ENCODE peak calls at places on chromosomes 5 and 9, in six cellular contexts. U, Z, W, I, B and E are unnamed samples.

GRCh38 chr5:142542906-142543305 is 143.0 kb downstream of the FGF1 start:
- DNase-seq in U (no peak), Z (no peak), W (no peak), I (peak; percentile 55), B (no peak), E (no peak)

GRCh38 chr5:134626369-134627014 is 6.1 kb downstream of the SAR1B start:
- DNase-seq in U (no peak), Z (no peak), W (no peak), I (peak; percentile 63), B (no peak), E (no peak)

GRCh38 chr5:97006454-97006853 is 70.6 kb downstream of the LNPEP start:
- DNase-seq in U (no peak), Z (no peak), W (no peak), I (peak; percentile 23), B (no peak), E (no peak)

GRCh38 chr5:149228610-149229297 is 42.9 kb upstream of the AFAP1L1 start:
- DNase-seq in U (peak; percentile 34), Z (no peak), W (no peak), I (peak; percentile 92), B (peak; percentile 74), E (no peak)

GRCh38 chr9:4228606-4229005 is 71.3 kb downstream of the GLIS3 start:
- DNase-seq in U (no peak), Z (no peak), W (no peak), I (peak; percentile 59), B (no peak), E (no peak)

GRCh38 chr9:118929317-118929716 is 439.9 kb downstream of the BRINP1 start:
- DNase-seq in U (no peak), Z (no peak), W (no peak), I (peak; percentile 1), B (no peak), E (no peak)

GRCh38 chr5:57932761-57933160 is 450.1 kb upstream of the ACTBL2 start:
- DNase-seq in U (no peak), Z (no peak), W (no peak), I (no peak), B (no peak), E (no peak)

GRCh38 chr5:88092938-88093635 is 175.6 kb downstream of the TMEM161B start:
- DNase-seq in U (no peak), Z (no peak), W (no peak), I (no peak), B (no peak), E (no peak)

GRCh38 chr9:123326662-123327093 is 29.3 kb upstream of the CRB2 start:
- DNase-seq in U (no peak), Z (no peak), W (no peak), I (no peak), B (no peak), E (no peak)

GRCh38 chr9:5976668-5977397 is 38.6 kb downstream of the RANBP6 start:
- DNase-seq in U (no peak), Z (peak; percentile 11), W (no peak), I (peak; percentile 4), B (no peak), E (no peak)

GRCh38 chr5:89436464-89436863 is 553.5 kb upstream of the MEF2C start:
- DNase-seq in U (no peak), Z (peak; percentile 56), W (no peak), I (no peak), B (no peak), E (no peak)

GRCh38 chr5:143776951-143777350 is 35.0 kb upstream of the HMHB1 start:
- DNase-seq in U (no peak), Z (no peak), W (no peak), I (no peak), B (no peak), E (no peak)

GRCh38 chr9:120971938-120972337 is 45.3 kb upstream of the TRAF1 start:
- DNase-seq in U (no peak), Z (no peak), W (no peak), I (no peak), B (no peak), E (no peak)

GRCh38 chr9:102499468-102499867 is 495.7 kb upstream of the CYLC2 start:
- DNase-seq in U (no peak), Z (no peak), W (no peak), I (no peak), B (no peak), E (no peak)

GRCh38 chr5:93705896-93706295 is 35.5 kb downstream of the POU5F2 start:
- DNase-seq in U (no peak), Z (no peak), W (no peak), I (peak; percentile 57), B (no peak), E (no peak)

GRCh38 chr9:92496401-92496800 is 14.1 kb upstream of the ASPN start:
- DNase-seq in U (no peak), Z (no peak), W (no peak), I (peak; percentile 61), B (no peak), E (no peak)

GRCh38 chr5:72434781-72435437 is 72.3 kb downstream of the ZNF366 start:
- DNase-seq in U (no peak), Z (no peak), W (no peak), I (no peak), B (no peak), E (no peak)

GRCh38 chr9:4865685-4866084 is 72.9 kb downstream of the RCL1 start:
- DNase-seq in U (no peak), Z (no peak), W (no peak), I (no peak), B (no peak), E (no peak)

GRCh38 chr9:21711504-21711903 is 90.9 kb upstream of the MTAP start:
- DNase-seq in U (no peak), Z (no peak), W (no peak), I (peak; percentile 54), B (no peak), E (no peak)

GRCh38 chr9:117278020-117278419 is 136.8 kb downstream of the ASTN2 start:
- DNase-seq in U (no peak), Z (no peak), W (no peak), I (no peak), B (no peak), E (no peak)

GRCh38 chr5:43033845-43034590 is 6.1 kb downstream of the ANXA2R start:
- DNase-seq in U (no peak), Z (no peak), W (no peak), I (peak; percentile 45), B (no peak), E (no peak)

GRCh38 chr9:120117081-120117480 is 462.9 kb downstream of the CDK5RAP2 start:
- DNase-seq in U (no peak), Z (no peak), W (no peak), I (no peak), B (no peak), E (no peak)

GRCh38 chr9:37295796-37296195 is 126.7 kb upstream of the GRHPR start:
- DNase-seq in U (no peak), Z (no peak), W (no peak), I (no peak), B (peak; percentile 18), E (no peak)

GRCh38 chr5:146394486-146394885 is 52.6 kb upstream of the TCERG1 start:
- DNase-seq in U (no peak), Z (no peak), W (no peak), I (no peak), B (no peak), E (no peak)

GRCh38 chr5:83751201-83751600 is 30.5 kb upstream of the HAPLN1 start:
- DNase-seq in U (no peak), Z (no peak), W (no peak), I (no peak), B (no peak), E (no peak)

GRCh38 chr9:126859111-126859510 is 1.3 kb upstream of the ZBTB34 start:
- DNase-seq in U (no peak), Z (no peak), W (no peak), I (no peak), B (no peak), E (no peak)

GRCh38 chr9:70772591-70772990 is 348.8 kb downstream of the TRPM3 start:
- DNase-seq in U (no peak), Z (no peak), W (no peak), I (no peak), B (no peak), E (no peak)

GRCh38 chr9:129487658-129488483 is 133.0 kb downstream of the C9orf50 start:
- DNase-seq in U (no peak), Z (no peak), W (peak; percentile 83), I (peak; percentile 65), B (no peak), E (no peak)

DNA sequence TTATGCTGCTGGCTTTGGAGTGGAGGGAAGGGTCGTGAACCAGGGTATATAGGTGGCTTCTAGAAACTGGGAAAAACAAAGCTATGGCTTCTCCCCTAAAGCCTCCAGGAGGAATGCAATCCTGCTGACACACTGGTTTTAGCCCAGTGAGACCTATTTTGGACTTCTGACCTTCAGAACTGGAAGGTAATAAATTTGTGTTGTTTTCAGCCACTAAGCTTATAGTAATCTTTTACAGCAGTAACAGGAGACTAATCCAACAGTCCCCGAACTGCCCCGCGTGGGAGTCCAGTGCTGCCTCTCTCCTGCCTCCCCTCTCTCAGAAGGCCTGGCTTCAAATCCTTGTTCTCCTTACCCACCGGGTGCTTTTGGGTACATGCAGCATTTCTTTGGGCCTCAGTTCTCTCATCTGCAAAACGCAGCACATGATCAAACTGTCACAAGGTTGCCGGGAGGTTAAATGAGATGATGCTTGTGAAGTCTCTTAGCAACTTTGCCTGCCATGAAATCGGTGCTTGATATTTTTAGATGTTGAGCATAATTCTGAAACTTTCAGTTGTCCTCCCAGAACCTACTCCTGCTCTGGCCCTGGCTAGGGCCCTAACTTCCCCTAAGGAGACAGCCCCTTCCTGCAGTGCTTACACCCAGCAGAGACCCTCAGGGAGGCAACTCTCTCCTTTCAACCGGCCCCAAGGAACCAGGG is 127.3 kb upstream of the BOD1 start:
- DNase-seq in U (no peak), Z (peak; percentile 73), W (no peak), I (no peak), B (no peak), E (no peak)
- TF ChIP-seq POLR2A in U (no peak), Z (no peak), W (no peak), I (no peak), B (no peak), E (no peak)

DNA sequence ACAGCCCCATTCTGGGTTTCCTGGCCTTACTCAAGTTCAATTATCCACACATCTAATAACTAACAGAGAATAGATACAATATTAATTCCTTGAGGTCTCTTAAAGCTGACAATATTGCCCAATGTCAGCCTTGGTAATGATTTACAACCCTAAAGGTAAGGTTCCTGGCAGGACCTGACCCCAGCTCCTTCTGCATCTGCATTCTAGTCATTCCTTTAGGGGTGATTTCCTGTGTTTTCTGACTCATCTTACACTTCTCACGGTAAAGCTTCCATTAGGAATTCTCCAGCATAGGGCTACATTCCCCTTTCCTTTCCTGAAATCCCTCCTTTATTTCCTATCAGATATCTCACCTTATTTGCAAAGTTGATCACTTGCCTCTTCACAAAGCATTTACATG is 9.3 kb downstream of the HAVCR1 start:
- DNase-seq in U (no peak), Z (no peak), W (no peak), I (no peak), B (peak; percentile 75), E (no peak)
- H3K27ac ChIP-seq in U (no peak overlapping the region), Z (no peak overlapping the region), W (no peak overlapping the region), I (no peak overlapping the region), B (peak overlapping the region; percentile 94), E (no peak overlapping the region)

GRCh38 chr5:92678576-92679105 is 902.4 kb downstream of the NR2F1-AS1 start:
- DNase-seq in U (no peak), Z (no peak), W (no peak), I (no peak), B (no peak), E (no peak)
- TF ChIP-seq POLR2A in U (no peak), Z (no peak), W (no peak), I (no peak), B (no peak), E (no peak)

GRCh38 chr5:41148448-41148847 is 64.9 kb downstream of the C6 start:
- DNase-seq in U (peak; percentile 24), Z (no peak), W (no peak), I (no peak), B (no peak), E (no peak)
- H3K27ac ChIP-seq in U (no peak overlapping the region), Z (no peak overlapping the region), W (no peak overlapping the region), I (no peak overlapping the region), B (no peak overlapping the region), E (no peak overlapping the region)

GRCh38 chr9:69215774-69216482 is 41.9 kb downstream of the TJP2 start:
- DNase-seq in U (no peak), Z (no peak), W (no peak), I (no peak), B (no peak), E (no peak)
- TF ChIP-seq POLR2A in U (no peak), Z (no peak), W (no peak), I (no peak), B (no peak), E (no peak)